ENCODE peak calls at places on chromosomes 7 and 10, in nine cellular contexts. Z is GM03348; J is astrocyte of the hippocampus; N is NCI-H69; S is prostate gland; H is SK-MEL-5; F is stimulated activated naive CD4-positive, alpha-beta T cell; G is Right ventricle myocardium superior; B is neural crest cell. M is an unnamed sample.

GRCh38 chr7:74015670-74016069 is 12.3 kb upstream of the ELN start:
- DNase-seq in G (no peak), N (peak; percentile 67), S (no peak), B (no peak), Z (no peak), J (no peak), H (no peak), F (no peak), M (no peak)

GRCh38 chr10:77355844-77356243 is 281.8 kb downstream of the KCNMA1 start:
- DNase-seq in G (no peak), F (no peak), N (peak; percentile 29), Z (peak; percentile 41), H (no peak), B (no peak), J (no peak), S (no peak), M (no peak)

GRCh38 chr7:93228302-93228701 is 2.0 kb upstream of the HEPACAM2 start:
- DNase-seq in B (no peak), G (no peak), F (no peak), Z (peak; percentile 60), H (peak; percentile 79), J (peak; percentile 64), S (peak; percentile 40), N (peak; percentile 86), M (no peak)

GRCh38 chr7:134845461-134845860 is 66.0 kb downstream of the CALD1 start:
- DNase-seq in N (no peak), J (no peak), B (no peak), Z (no peak), S (no peak), G (no peak), H (peak; percentile 51), F (no peak), M (no peak)

GRCh38 chr7:66419210-66419609 is 209.5 kb upstream of the KCTD7 start:
- DNase-seq in J (no peak), Z (no peak), F (no peak), N (no peak), G (no peak), S (no peak), B (no peak), H (no peak), M (no peak)

GRCh38 chr10:78545756-78546155 is 512.1 kb downstream of the RPS24 start:
- DNase-seq in N (peak; percentile 8), F (no peak), H (no peak), J (no peak), G (no peak), S (no peak), B (no peak), Z (no peak), M (no peak)

GRCh38 chr10:17734432-17735110 is 17.4 kb upstream of the TMEM236 start:
- DNase-seq in H (no peak), B (no peak), Z (no peak), S (no peak), F (no peak), G (no peak), J (no peak), N (no peak), M (no peak)

GRCh38 chr10:24904830-24905229 is 47.6 kb downstream of the PRTFDC1 start:
- DNase-seq in N (no peak), G (no peak), Z (no peak), J (no peak), H (no peak), F (no peak), S (no peak), B (no peak), M (no peak)

GRCh38 chr7:148419856-148420508 is 170.6 kb upstream of the C7orf33 start:
- DNase-seq in G (no peak), Z (no peak), H (no peak), S (no peak), N (no peak), J (peak; percentile 4), F (no peak), B (no peak), M (no peak)

GRCh38 chr10:117322258-117322657 is 53.0 kb downstream of the PDZD8 start:
- DNase-seq in N (no peak), H (no peak), F (no peak), Z (no peak), B (no peak), S (no peak), G (no peak), J (peak; percentile 39), M (no peak)

M was measured in sigmoid colon.